ENCODE peak calls at places on chromosomes 5 and 9, in seven cellular contexts. One of them, this sample, is unnamed.

GRCh38 chr9:21964925-21965385 is 29.2 kb downstream of the CDKN2A start:
- DNase-seq in omental fat pad: no peak
- DNase-seq in left ventricle myocardium inferior: no peak
- DNase-seq in choroid plexus epithelial cell: peak; percentile 88
- DNase-seq in fibroblast of mammary gland: peak; percentile 77
- DNase-seq in neural crest cell: no peak
- DNase-seq in upper lobe of right lung: peak; percentile 73
- DNase-seq in this sample: no peak

GRCh38 chr5:58958701-58959100 is 375.8 kb downstream of the RAB3C start:
- DNase-seq in upper lobe of right lung: no peak
- DNase-seq in fibroblast of mammary gland: no peak
- DNase-seq in choroid plexus epithelial cell: no peak
- DNase-seq in neural crest cell: no peak
- DNase-seq in left ventricle myocardium inferior: no peak
- DNase-seq in omental fat pad: no peak
- DNase-seq in this sample: no peak

GRCh38 chr5:1323803-1324173 is 21.1 kb downstream of the CLPTM1L start:
- DNase-seq in omental fat pad: no peak
- DNase-seq in fibroblast of mammary gland: no peak
- DNase-seq in upper lobe of right lung: peak; percentile 37
- DNase-seq in neural crest cell: no peak
- DNase-seq in choroid plexus epithelial cell: no peak
- DNase-seq in left ventricle myocardium inferior: no peak
- DNase-seq in this sample: no peak

GRCh38 chr5:1522601-1523479 is 920 bp downstream of the LPCAT1 start:
- DNase-seq in left ventricle myocardium inferior: no peak
- DNase-seq in omental fat pad: no peak
- DNase-seq in neural crest cell: no peak
- DNase-seq in choroid plexus epithelial cell: peak; percentile 28
- DNase-seq in fibroblast of mammary gland: no peak
- DNase-seq in upper lobe of right lung: peak; percentile 70
- DNase-seq in this sample: peak; percentile 1

GRCh38 chr9:119078015-119078414 is 291.2 kb downstream of the BRINP1 start:
- DNase-seq in upper lobe of right lung: no peak
- DNase-seq in omental fat pad: no peak
- DNase-seq in left ventricle myocardium inferior: no peak
- DNase-seq in choroid plexus epithelial cell: no peak
- DNase-seq in neural crest cell: no peak
- DNase-seq in fibroblast of mammary gland: no peak
- DNase-seq in this sample: no peak

GRCh38 chr5:74409166-74409706 is 231.3 kb downstream of the ENC1 start:
- DNase-seq in neural crest cell: no peak
- DNase-seq in upper lobe of right lung: no peak
- DNase-seq in fibroblast of mammary gland: no peak
- DNase-seq in omental fat pad: no peak
- DNase-seq in left ventricle myocardium inferior: no peak
- DNase-seq in choroid plexus epithelial cell: no peak
- DNase-seq in this sample: no peak

GRCh38 chr5:120507826-120508463 is 43.8 kb downstream of the PRR16 start:
- DNase-seq in left ventricle myocardium inferior: no peak
- DNase-seq in omental fat pad: no peak
- DNase-seq in upper lobe of right lung: no peak
- DNase-seq in neural crest cell: no peak
- DNase-seq in fibroblast of mammary gland: no peak
- DNase-seq in choroid plexus epithelial cell: peak; percentile 62
- DNase-seq in this sample: no peak

GRCh38 chr5:43573058-43573457 is 16.2 kb upstream of the PAIP1 start:
- DNase-seq in choroid plexus epithelial cell: peak; percentile 75
- DNase-seq in fibroblast of mammary gland: peak; percentile 74
- DNase-seq in upper lobe of right lung: no peak
- DNase-seq in omental fat pad: no peak
- DNase-seq in neural crest cell: no peak
- DNase-seq in left ventricle myocardium inferior: no peak
- DNase-seq in this sample: no peak

GRCh38 chr5:158013939-158014338 is 155.0 kb upstream of the CLINT1 start:
- DNase-seq in omental fat pad: no peak
- DNase-seq in choroid plexus epithelial cell: peak; percentile 70
- DNase-seq in fibroblast of mammary gland: peak; percentile 74
- DNase-seq in upper lobe of right lung: no peak
- DNase-seq in neural crest cell: no peak
- DNase-seq in left ventricle myocardium inferior: no peak
- DNase-seq in this sample: no peak

GRCh38 chr5:107878676-107879075 is 207.9 kb upstream of the EFNA5 start:
- DNase-seq in upper lobe of right lung: no peak
- DNase-seq in fibroblast of mammary gland: no peak
- DNase-seq in left ventricle myocardium inferior: no peak
- DNase-seq in omental fat pad: no peak
- DNase-seq in choroid plexus epithelial cell: no peak
- DNase-seq in neural crest cell: no peak
- DNase-seq in this sample: no peak

GRCh38 chr5:122099060-122099790 is 21.2 kb upstream of the LOX start:
- DNase-seq in upper lobe of right lung: no peak
- DNase-seq in choroid plexus epithelial cell: peak; percentile 89
- DNase-seq in fibroblast of mammary gland: peak; percentile 86
- DNase-seq in left ventricle myocardium inferior: no peak
- DNase-seq in omental fat pad: no peak
- DNase-seq in neural crest cell: no peak
- DNase-seq in this sample: no peak

GRCh38 chr5:37153661-37154060 is 95.5 kb downstream of the CPLANE1 start:
- DNase-seq in neural crest cell: no peak
- DNase-seq in omental fat pad: no peak
- DNase-seq in upper lobe of right lung: no peak
- DNase-seq in choroid plexus epithelial cell: no peak
- DNase-seq in fibroblast of mammary gland: no peak
- DNase-seq in left ventricle myocardium inferior: no peak
- DNase-seq in this sample: no peak

GRCh38 chr5:167485395-167485794 is 806.0 kb upstream of the WWC1 start:
- DNase-seq in neural crest cell: no peak
- DNase-seq in omental fat pad: no peak
- DNase-seq in upper lobe of right lung: no peak
- DNase-seq in fibroblast of mammary gland: no peak
- DNase-seq in left ventricle myocardium inferior: no peak
- DNase-seq in choroid plexus epithelial cell: peak; percentile 10
- DNase-seq in this sample: no peak

GRCh38 chr5:167869125-167869524 is 422.3 kb upstream of the WWC1 start:
- DNase-seq in left ventricle myocardium inferior: no peak
- DNase-seq in choroid plexus epithelial cell: no peak
- DNase-seq in upper lobe of right lung: no peak
- DNase-seq in fibroblast of mammary gland: no peak
- DNase-seq in neural crest cell: no peak
- DNase-seq in omental fat pad: no peak
- DNase-seq in this sample: no peak

GRCh38 chr9:126853667-126854066 is 6.8 kb upstream of the ZBTB34 start:
- DNase-seq in omental fat pad: no peak
- DNase-seq in left ventricle myocardium inferior: no peak
- DNase-seq in choroid plexus epithelial cell: peak; percentile 58
- DNase-seq in upper lobe of right lung: no peak
- DNase-seq in fibroblast of mammary gland: no peak
- DNase-seq in neural crest cell: no peak
- DNase-seq in this sample: no peak

GRCh38 chr5:96006291-96006690 is 44.6 kb upstream of the ELL2 start:
- DNase-seq in omental fat pad: no peak
- DNase-seq in fibroblast of mammary gland: no peak
- DNase-seq in left ventricle myocardium inferior: no peak
- DNase-seq in upper lobe of right lung: no peak
- DNase-seq in choroid plexus epithelial cell: no peak
- DNase-seq in neural crest cell: no peak
- DNase-seq in this sample: no peak

GRCh38 chr5:169706758-169707450 is 69.8 kb downstream of the DOCK2 start:
- DNase-seq in left ventricle myocardium inferior: no peak
- DNase-seq in neural crest cell: no peak
- DNase-seq in omental fat pad: no peak
- DNase-seq in choroid plexus epithelial cell: peak; percentile 67
- DNase-seq in upper lobe of right lung: no peak
- DNase-seq in fibroblast of mammary gland: peak; percentile 88
- DNase-seq in this sample: no peak

GRCh38 chr5:78659714-78660113 is 11.1 kb upstream of the LHFPL2 start:
- DNase-seq in upper lobe of right lung: no peak
- DNase-seq in neural crest cell: no peak
- DNase-seq in omental fat pad: no peak
- DNase-seq in left ventricle myocardium inferior: no peak
- DNase-seq in choroid plexus epithelial cell: peak; percentile 70
- DNase-seq in fibroblast of mammary gland: peak; percentile 48
- DNase-seq in this sample: no peak

GRCh38 chr5:12848709-12849108 is 944.5 kb upstream of the CTNND2 start:
- DNase-seq in fibroblast of mammary gland: no peak
- DNase-seq in omental fat pad: no peak
- DNase-seq in upper lobe of right lung: no peak
- DNase-seq in neural crest cell: no peak
- DNase-seq in choroid plexus epithelial cell: no peak
- DNase-seq in left ventricle myocardium inferior: no peak
- DNase-seq in this sample: no peak

DNA sequence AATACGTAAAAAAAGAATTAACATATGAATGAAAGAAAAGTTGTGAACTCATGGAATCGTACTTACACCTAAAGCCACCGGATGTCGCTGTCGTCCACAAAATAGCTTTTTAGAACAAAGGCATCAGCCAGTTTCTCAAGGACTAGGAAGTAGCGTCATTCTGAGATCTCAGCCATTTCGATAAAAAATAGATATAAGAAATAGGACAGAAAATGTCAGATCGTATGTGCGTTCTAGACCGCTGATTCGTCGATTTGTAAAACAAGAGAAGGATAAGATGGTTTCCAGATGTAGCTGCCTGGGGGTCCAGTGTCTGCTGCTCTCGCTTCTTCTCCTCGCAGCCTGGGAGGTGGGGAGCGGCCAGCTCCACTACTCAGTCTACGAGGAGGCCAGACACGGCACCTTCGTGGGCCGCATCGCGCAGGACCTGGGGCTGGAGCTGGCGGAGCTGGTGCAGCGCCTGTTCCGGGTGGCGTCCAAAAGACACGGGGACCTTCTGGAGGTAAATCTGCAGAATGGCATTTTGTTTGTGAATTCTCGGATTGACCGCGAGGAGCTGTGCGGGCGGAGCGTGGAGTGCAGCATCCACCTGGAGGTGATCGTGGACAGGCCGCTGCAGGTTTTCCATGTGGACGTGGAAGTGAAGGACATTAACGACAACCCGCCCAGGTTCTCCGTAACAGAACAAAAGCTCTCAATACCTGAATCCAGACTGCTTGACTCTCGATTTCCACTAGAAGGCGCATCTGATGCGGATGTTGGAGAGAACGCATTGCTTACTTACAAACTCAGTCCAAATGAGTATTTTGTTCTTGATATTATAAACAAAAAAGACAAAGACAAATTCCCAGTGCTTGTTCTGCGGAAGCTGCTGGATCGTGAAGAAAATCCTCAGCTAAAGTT is at the start of gene PCDHA10:
- DNase-seq in fibroblast of mammary gland: peak; percentile 20
- DNase-seq in upper lobe of right lung: no peak
- DNase-seq in left ventricle myocardium inferior: no peak
- DNase-seq in omental fat pad: no peak
- DNase-seq in neural crest cell: no peak
- DNase-seq in choroid plexus epithelial cell: no peak
- DNase-seq in this sample: no peak
- TF ChIP-seq CTCF in fibroblast of mammary gland: peak; percentile 8
- TF ChIP-seq CTCF in upper lobe of right lung: peak; percentile 31
- TF ChIP-seq CTCF in left ventricle myocardium inferior: peak; percentile 24
- TF ChIP-seq CTCF in omental fat pad: no peak
- TF ChIP-seq CTCF in neural crest cell: peak; percentile 70
- TF ChIP-seq CTCF in choroid plexus epithelial cell: no peak
- TF ChIP-seq CTCF in this sample: no peak

GRCh38 chr5:133363807-133364587 is 248.3 kb downstream of the FSTL4 start:
- DNase-seq in upper lobe of right lung: no peak
- DNase-seq in omental fat pad: no peak
- DNase-seq in fibroblast of mammary gland: no peak
- DNase-seq in left ventricle myocardium inferior: no peak
- DNase-seq in neural crest cell: no peak
- DNase-seq in choroid plexus epithelial cell: no peak
- DNase-seq in this sample: no peak

GRCh38 chr5:133366438-133366837 is 245.9 kb downstream of the FSTL4 start:
- DNase-seq in omental fat pad: no peak
- DNase-seq in choroid plexus epithelial cell: peak; percentile 3
- DNase-seq in fibroblast of mammary gland: peak; percentile 11
- DNase-seq in neural crest cell: no peak
- DNase-seq in left ventricle myocardium inferior: no peak
- DNase-seq in upper lobe of right lung: no peak
- DNase-seq in this sample: no peak

GRCh38 chr5:133364916-133365315 is 247.4 kb downstream of the FSTL4 start:
- DNase-seq in neural crest cell: no peak
- DNase-seq in choroid plexus epithelial cell: no peak
- DNase-seq in upper lobe of right lung: no peak
- DNase-seq in omental fat pad: no peak
- DNase-seq in fibroblast of mammary gland: no peak
- DNase-seq in left ventricle myocardium inferior: no peak
- DNase-seq in this sample: no peak

GRCh38 chr5:133365738-133366137 is 246.6 kb downstream of the FSTL4 start:
- DNase-seq in upper lobe of right lung: no peak
- DNase-seq in left ventricle myocardium inferior: no peak
- DNase-seq in neural crest cell: no peak
- DNase-seq in fibroblast of mammary gland: no peak
- DNase-seq in choroid plexus epithelial cell: no peak
- DNase-seq in omental fat pad: no peak
- DNase-seq in this sample: no peak

GRCh38 chr5:133365326-133365725 is 247.0 kb downstream of the FSTL4 start:
- DNase-seq in left ventricle myocardium inferior: no peak
- DNase-seq in neural crest cell: peak; percentile 48
- DNase-seq in fibroblast of mammary gland: no peak
- DNase-seq in omental fat pad: no peak
- DNase-seq in choroid plexus epithelial cell: no peak
- DNase-seq in upper lobe of right lung: no peak
- DNase-seq in this sample: no peak
- TF ChIP-seq CTCF in left ventricle myocardium inferior: peak; percentile 56
- TF ChIP-seq CTCF in neural crest cell: peak; percentile 62
- TF ChIP-seq CTCF in fibroblast of mammary gland: peak; percentile 29
- TF ChIP-seq CTCF in omental fat pad: no peak
- TF ChIP-seq CTCF in choroid plexus epithelial cell: peak; percentile 30
- TF ChIP-seq CTCF in upper lobe of right lung: peak; percentile 14
- TF ChIP-seq CTCF in this sample: no peak

GRCh38 chr9:128882677-128883590 is 1.0 kb downstream of the LRRC8A start:
- DNase-seq in omental fat pad: no peak
- DNase-seq in choroid plexus epithelial cell: no peak
- DNase-seq in fibroblast of mammary gland: peak; percentile 25
- DNase-seq in left ventricle myocardium inferior: no peak
- DNase-seq in neural crest cell: no peak
- DNase-seq in upper lobe of right lung: no peak
- DNase-seq in this sample: no peak
- TF ChIP-seq CTCF in omental fat pad: no peak
- TF ChIP-seq CTCF in choroid plexus epithelial cell: no peak
- TF ChIP-seq CTCF in fibroblast of mammary gland: no peak
- TF ChIP-seq CTCF in left ventricle myocardium inferior: no peak
- TF ChIP-seq CTCF in neural crest cell: no peak
- TF ChIP-seq CTCF in upper lobe of right lung: no peak
- TF ChIP-seq CTCF in this sample: no peak

GRCh38 chr9:107131108-107131799 is 151.8 kb upstream of the RAD23B start:
- DNase-seq in left ventricle myocardium inferior: no peak
- DNase-seq in fibroblast of mammary gland: no peak
- DNase-seq in upper lobe of right lung: no peak
- DNase-seq in omental fat pad: no peak
- DNase-seq in choroid plexus epithelial cell: no peak
- DNase-seq in neural crest cell: no peak
- DNase-seq in this sample: no peak

GRCh38 chr9:107123389-107123788 is 159.7 kb upstream of the RAD23B start:
- DNase-seq in neural crest cell: no peak
- DNase-seq in left ventricle myocardium inferior: no peak
- DNase-seq in upper lobe of right lung: no peak
- DNase-seq in fibroblast of mammary gland: no peak
- DNase-seq in omental fat pad: no peak
- DNase-seq in choroid plexus epithelial cell: no peak
- DNase-seq in this sample: no peak

GRCh38 chr9:107127608-107128007 is 155.5 kb upstream of the RAD23B start:
- DNase-seq in choroid plexus epithelial cell: peak; percentile 12
- DNase-seq in neural crest cell: no peak
- DNase-seq in omental fat pad: no peak
- DNase-seq in fibroblast of mammary gland: peak; percentile 11
- DNase-seq in left ventricle myocardium inferior: no peak
- DNase-seq in upper lobe of right lung: no peak
- DNase-seq in this sample: no peak
- TF ChIP-seq CTCF in choroid plexus epithelial cell: peak; percentile 18
- TF ChIP-seq CTCF in neural crest cell: no peak
- TF ChIP-seq CTCF in omental fat pad: no peak
- TF ChIP-seq CTCF in fibroblast of mammary gland: peak; percentile 3
- TF ChIP-seq CTCF in left ventricle myocardium inferior: no peak
- TF ChIP-seq CTCF in upper lobe of right lung: no peak
- TF ChIP-seq CTCF in this sample: no peak